ENCODE peak calls at places on chromosomes 11 and 22, in six cellular contexts. One of them, this sample, is unnamed.

GRCh38 chr11:121928597-121929580 is 187.1 kb downstream of the BLID start:
- DNase-seq in CD8-positive, alpha-beta T cell: no peak
- DNase-seq in K562: no peak
- DNase-seq in tibial nerve: no peak
- DNase-seq in CD4-positive, alpha-beta T cell: no peak
- DNase-seq in dorsolateral prefrontal cortex: no peak
- DNase-seq in this sample: peak; percentile 24

GRCh38 chr11:69711824-69712801 is 8.3 kb upstream of the FGF19 start:
- DNase-seq in tibial nerve: no peak
- DNase-seq in K562: no peak
- DNase-seq in CD8-positive, alpha-beta T cell: peak; percentile 55
- DNase-seq in dorsolateral prefrontal cortex: no peak
- DNase-seq in CD4-positive, alpha-beta T cell: no peak
- DNase-seq in this sample: no peak

GRCh38 chr11:66020618-66021357 is 5.5 kb downstream of the CATSPER1 start:
- DNase-seq in tibial nerve: no peak
- DNase-seq in CD8-positive, alpha-beta T cell: no peak
- DNase-seq in K562: peak; percentile 66
- DNase-seq in dorsolateral prefrontal cortex: no peak
- DNase-seq in CD4-positive, alpha-beta T cell: no peak
- DNase-seq in this sample: no peak

GRCh38 chr11:117856252-117856651 is 20.2 kb downstream of the FXYD6 start:
- DNase-seq in dorsolateral prefrontal cortex: peak; percentile 3
- DNase-seq in CD4-positive, alpha-beta T cell: no peak
- DNase-seq in K562: no peak
- DNase-seq in CD8-positive, alpha-beta T cell: no peak
- DNase-seq in tibial nerve: no peak
- DNase-seq in this sample: no peak

GRCh38 chr11:27678242-27678641 is 22.0 kb downstream of the BDNF start:
- DNase-seq in dorsolateral prefrontal cortex: no peak
- DNase-seq in CD8-positive, alpha-beta T cell: no peak
- DNase-seq in tibial nerve: no peak
- DNase-seq in K562: no peak
- DNase-seq in CD4-positive, alpha-beta T cell: no peak
- DNase-seq in this sample: no peak

GRCh38 chr11:75565916-75566762 is 4.1 kb downstream of the SERPINH1 start:
- DNase-seq in tibial nerve: no peak
- DNase-seq in dorsolateral prefrontal cortex: no peak
- DNase-seq in CD4-positive, alpha-beta T cell: no peak
- DNase-seq in CD8-positive, alpha-beta T cell: peak; percentile 60
- DNase-seq in K562: no peak
- DNase-seq in this sample: no peak

GRCh38 chr22:50169774-50170341 is 673 bp upstream of the PANX2 start:
- DNase-seq in CD8-positive, alpha-beta T cell: no peak
- DNase-seq in K562: peak; percentile 84
- DNase-seq in tibial nerve: no peak
- DNase-seq in CD4-positive, alpha-beta T cell: no peak
- DNase-seq in dorsolateral prefrontal cortex: no peak
- DNase-seq in this sample: no peak

GRCh38 chr11:63503492-63503891 is 2.4 kb upstream of the LGALS12 start:
- DNase-seq in tibial nerve: no peak
- DNase-seq in dorsolateral prefrontal cortex: no peak
- DNase-seq in K562: no peak
- DNase-seq in CD8-positive, alpha-beta T cell: no peak
- DNase-seq in CD4-positive, alpha-beta T cell: no peak
- DNase-seq in this sample: no peak

GRCh38 chr11:131465056-131465455 is 94.6 kb downstream of the NTM start:
- DNase-seq in CD4-positive, alpha-beta T cell: no peak
- DNase-seq in dorsolateral prefrontal cortex: no peak
- DNase-seq in CD8-positive, alpha-beta T cell: no peak
- DNase-seq in tibial nerve: no peak
- DNase-seq in K562: no peak
- DNase-seq in this sample: no peak

GRCh38 chr22:32080904-32081303 is 37.8 kb downstream of the SLC5A1 start:
- DNase-seq in dorsolateral prefrontal cortex: no peak
- DNase-seq in tibial nerve: no peak
- DNase-seq in CD8-positive, alpha-beta T cell: no peak
- DNase-seq in K562: peak; percentile 47
- DNase-seq in CD4-positive, alpha-beta T cell: no peak
- DNase-seq in this sample: peak; percentile 45

GRCh38 chr11:64853709-64854108 is 9.3 kb upstream of the CDC42BPG start:
- DNase-seq in K562: no peak
- DNase-seq in tibial nerve: no peak
- DNase-seq in CD4-positive, alpha-beta T cell: peak; percentile 49
- DNase-seq in CD8-positive, alpha-beta T cell: peak; percentile 78
- DNase-seq in dorsolateral prefrontal cortex: no peak
- DNase-seq in this sample: no peak

GRCh38 chr22:30245985-30246901 is at the start of gene LIF:
- DNase-seq in K562: peak; percentile 18
- DNase-seq in CD8-positive, alpha-beta T cell: peak; percentile 63
- DNase-seq in dorsolateral prefrontal cortex: no peak
- DNase-seq in CD4-positive, alpha-beta T cell: peak; percentile 29
- DNase-seq in tibial nerve: no peak
- DNase-seq in this sample: no peak

GRCh38 chr11:117442049-117442868 is 114.6 kb downstream of the CEP164 start:
- DNase-seq in CD8-positive, alpha-beta T cell: no peak
- DNase-seq in dorsolateral prefrontal cortex: no peak
- DNase-seq in CD4-positive, alpha-beta T cell: no peak
- DNase-seq in tibial nerve: no peak
- DNase-seq in K562: no peak
- DNase-seq in this sample: no peak

GRCh38 chr11:5204787-5205186 is 4.3 kb upstream of the OR51V1 start:
- DNase-seq in dorsolateral prefrontal cortex: no peak
- DNase-seq in CD4-positive, alpha-beta T cell: no peak
- DNase-seq in K562: peak; percentile 93
- DNase-seq in CD8-positive, alpha-beta T cell: no peak
- DNase-seq in tibial nerve: no peak
- DNase-seq in this sample: no peak

GRCh38 chr11:115439385-115439784 is 64.8 kb downstream of the CADM1 start:
- DNase-seq in K562: no peak
- DNase-seq in dorsolateral prefrontal cortex: no peak
- DNase-seq in tibial nerve: no peak
- DNase-seq in CD4-positive, alpha-beta T cell: no peak
- DNase-seq in CD8-positive, alpha-beta T cell: no peak
- DNase-seq in this sample: no peak

GRCh38 chr22:41722496-41722895 is 23.2 kb downstream of the MEI1 start:
- DNase-seq in CD4-positive, alpha-beta T cell: no peak
- DNase-seq in dorsolateral prefrontal cortex: no peak
- DNase-seq in CD8-positive, alpha-beta T cell: no peak
- DNase-seq in K562: no peak
- DNase-seq in tibial nerve: no peak
- DNase-seq in this sample: no peak

GRCh38 chr22:19184276-19184997 is 5.9 kb upstream of the SLC25A1 start:
- DNase-seq in K562: no peak
- DNase-seq in CD8-positive, alpha-beta T cell: no peak
- DNase-seq in dorsolateral prefrontal cortex: no peak
- DNase-seq in tibial nerve: no peak
- DNase-seq in CD4-positive, alpha-beta T cell: no peak
- DNase-seq in this sample: no peak

GRCh38 chr22:39176067-39176621 is 23.7 kb upstream of the CBX7 start:
- DNase-seq in CD4-positive, alpha-beta T cell: no peak
- DNase-seq in tibial nerve: peak; percentile 52
- DNase-seq in dorsolateral prefrontal cortex: no peak
- DNase-seq in K562: no peak
- DNase-seq in CD8-positive, alpha-beta T cell: no peak
- DNase-seq in this sample: no peak

GRCh38 chr11:12552677-12553076 is 121.5 kb upstream of the TEAD1 start:
- DNase-seq in dorsolateral prefrontal cortex: no peak
- DNase-seq in tibial nerve: peak; percentile 50
- DNase-seq in K562: no peak
- DNase-seq in CD4-positive, alpha-beta T cell: no peak
- DNase-seq in CD8-positive, alpha-beta T cell: no peak
- DNase-seq in this sample: no peak

GRCh38 chr11:85672111-85672875 is 7.4 kb upstream of the CREBZF start:
- DNase-seq in CD8-positive, alpha-beta T cell: no peak
- DNase-seq in K562: no peak
- DNase-seq in CD4-positive, alpha-beta T cell: no peak
- DNase-seq in tibial nerve: no peak
- DNase-seq in dorsolateral prefrontal cortex: no peak
- DNase-seq in this sample: no peak

GRCh38 chr11:10461276-10461790 is 6.3 kb downstream of the AMPD3 start:
- DNase-seq in CD8-positive, alpha-beta T cell: peak; percentile 41
- DNase-seq in CD4-positive, alpha-beta T cell: no peak
- DNase-seq in tibial nerve: no peak
- DNase-seq in dorsolateral prefrontal cortex: no peak
- DNase-seq in K562: no peak
- DNase-seq in this sample: no peak

GRCh38 chr11:125939081-125939521 is 6.7 kb upstream of the VSIG10L2 start:
- DNase-seq in dorsolateral prefrontal cortex: no peak
- DNase-seq in tibial nerve: no peak
- DNase-seq in CD4-positive, alpha-beta T cell: no peak
- DNase-seq in K562: no peak
- DNase-seq in CD8-positive, alpha-beta T cell: peak; percentile 25
- DNase-seq in this sample: no peak

GRCh38 chr22:41766476-41766875 is 34.0 kb upstream of the CCDC134 start:
- DNase-seq in CD4-positive, alpha-beta T cell: no peak
- DNase-seq in tibial nerve: no peak
- DNase-seq in CD8-positive, alpha-beta T cell: no peak
- DNase-seq in K562: no peak
- DNase-seq in dorsolateral prefrontal cortex: no peak
- DNase-seq in this sample: no peak

GRCh38 chr11:121763526-121763925 is 310.8 kb upstream of the SORL1-AS1 start:
- DNase-seq in tibial nerve: no peak
- DNase-seq in CD4-positive, alpha-beta T cell: no peak
- DNase-seq in CD8-positive, alpha-beta T cell: no peak
- DNase-seq in dorsolateral prefrontal cortex: no peak
- DNase-seq in K562: no peak
- DNase-seq in this sample: no peak

GRCh38 chr11:3623126-3623525 is 18.7 kb downstream of the ART5 start:
- DNase-seq in K562: no peak
- DNase-seq in CD4-positive, alpha-beta T cell: no peak
- DNase-seq in tibial nerve: no peak
- DNase-seq in CD8-positive, alpha-beta T cell: no peak
- DNase-seq in dorsolateral prefrontal cortex: no peak
- DNase-seq in this sample: no peak

GRCh38 chr22:24589518-24590030 is 3.3 kb downstream of the LRRC75B start:
- DNase-seq in CD8-positive, alpha-beta T cell: no peak
- DNase-seq in K562: no peak
- DNase-seq in CD4-positive, alpha-beta T cell: no peak
- DNase-seq in tibial nerve: no peak
- DNase-seq in dorsolateral prefrontal cortex: no peak
- DNase-seq in this sample: no peak

GRCh38 chr22:24587251-24587650 is 5.6 kb downstream of the LRRC75B start:
- DNase-seq in dorsolateral prefrontal cortex: no peak
- DNase-seq in tibial nerve: no peak
- DNase-seq in CD8-positive, alpha-beta T cell: no peak
- DNase-seq in K562: no peak
- DNase-seq in CD4-positive, alpha-beta T cell: no peak
- DNase-seq in this sample: no peak

GRCh38 chr22:24588756-24589481 is 4.0 kb downstream of the LRRC75B start:
- DNase-seq in CD4-positive, alpha-beta T cell: no peak
- DNase-seq in dorsolateral prefrontal cortex: no peak
- DNase-seq in CD8-positive, alpha-beta T cell: no peak
- DNase-seq in tibial nerve: no peak
- DNase-seq in K562: no peak
- DNase-seq in this sample: no peak

GRCh38 chr22:24587948-24588347 is 4.9 kb downstream of the LRRC75B start:
- DNase-seq in tibial nerve: no peak
- DNase-seq in CD4-positive, alpha-beta T cell: no peak
- DNase-seq in CD8-positive, alpha-beta T cell: no peak
- DNase-seq in K562: no peak
- DNase-seq in dorsolateral prefrontal cortex: no peak
- DNase-seq in this sample: no peak

GRCh38 chr22:24588370-24588755 is 4.5 kb downstream of the LRRC75B start:
- DNase-seq in CD8-positive, alpha-beta T cell: no peak
- DNase-seq in dorsolateral prefrontal cortex: peak; percentile 37
- DNase-seq in K562: no peak
- DNase-seq in CD4-positive, alpha-beta T cell: no peak
- DNase-seq in tibial nerve: no peak
- DNase-seq in this sample: peak; percentile 51
- H3K27ac ChIP-seq in CD8-positive, alpha-beta T cell: no peak overlapping the region
- H3K27ac ChIP-seq in dorsolateral prefrontal cortex: peak overlapping the region; percentile 73
- H3K27ac ChIP-seq in K562: no peak overlapping the region
- H3K27ac ChIP-seq in CD4-positive, alpha-beta T cell: no peak overlapping the region
- H3K27ac ChIP-seq in tibial nerve: peak overlapping the region; percentile 97
- H3K27ac ChIP-seq in this sample: peak overlapping the region; percentile 92

DNA sequence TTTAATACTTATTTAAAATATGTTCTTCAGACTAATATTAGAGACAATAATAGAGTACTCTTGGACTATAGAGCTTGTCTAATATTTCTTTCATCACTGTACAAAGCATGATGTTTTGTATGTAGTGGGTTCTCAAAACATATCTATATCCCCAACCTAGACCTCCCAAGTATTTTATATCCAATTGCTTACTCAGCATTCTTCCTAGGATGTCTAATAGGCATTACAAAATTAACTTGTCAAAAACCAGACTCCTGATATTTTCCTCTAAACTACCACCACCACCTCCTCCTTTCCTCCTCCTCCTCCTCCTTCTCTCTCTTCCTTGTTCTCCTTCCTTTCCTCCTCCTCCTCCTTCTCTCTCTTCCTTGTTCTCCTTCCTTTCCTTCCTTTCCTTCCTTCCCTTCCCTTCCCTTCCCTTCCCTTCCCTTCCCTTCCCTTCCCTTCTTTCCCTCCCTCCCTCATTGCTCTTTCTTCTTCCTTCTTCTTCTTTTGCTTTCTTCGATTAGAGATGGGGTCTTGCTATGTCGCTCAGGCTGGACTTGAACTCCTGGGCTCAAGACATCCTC is 21.3 kb downstream of the BCO2 start:
- DNase-seq in tibial nerve: no peak
- DNase-seq in CD4-positive, alpha-beta T cell: no peak
- DNase-seq in CD8-positive, alpha-beta T cell: no peak
- DNase-seq in K562: no peak
- DNase-seq in dorsolateral prefrontal cortex: no peak
- DNase-seq in this sample: no peak
- H3K27ac ChIP-seq in tibial nerve: no peak overlapping the region
- H3K27ac ChIP-seq in CD4-positive, alpha-beta T cell: no peak overlapping the region
- H3K27ac ChIP-seq in CD8-positive, alpha-beta T cell: no peak overlapping the region
- H3K27ac ChIP-seq in K562: no peak overlapping the region
- H3K27ac ChIP-seq in dorsolateral prefrontal cortex: no peak overlapping the region
- H3K27ac ChIP-seq in this sample: no peak overlapping the region

DNA sequence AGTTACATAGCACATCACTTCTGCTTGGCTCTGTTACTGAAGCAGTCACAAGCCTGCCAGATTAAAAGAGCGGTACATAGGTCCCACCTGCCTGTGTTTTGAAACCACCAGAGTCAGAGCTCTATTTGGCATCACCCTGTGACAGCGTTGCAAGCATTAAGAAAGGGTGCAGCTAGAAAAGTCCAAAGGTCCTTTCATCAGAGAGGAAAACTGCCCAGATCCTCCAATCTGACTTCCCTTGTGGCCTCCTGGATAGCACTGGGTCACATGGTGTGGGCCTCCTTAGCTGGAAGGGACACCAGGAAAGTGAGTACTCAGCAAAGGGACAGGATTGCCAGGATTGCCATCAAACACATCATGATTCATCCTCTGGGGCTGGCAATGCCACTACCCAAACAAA is 22.9 kb downstream of the STX3 start:
- DNase-seq in K562: no peak
- DNase-seq in dorsolateral prefrontal cortex: no peak
- DNase-seq in tibial nerve: no peak
- DNase-seq in CD4-positive, alpha-beta T cell: no peak
- DNase-seq in CD8-positive, alpha-beta T cell: no peak
- DNase-seq in this sample: no peak
- H3K27ac ChIP-seq in K562: no peak overlapping the region
- H3K27ac ChIP-seq in dorsolateral prefrontal cortex: no peak overlapping the region
- H3K27ac ChIP-seq in tibial nerve: no peak overlapping the region
- H3K27ac ChIP-seq in CD4-positive, alpha-beta T cell: no peak overlapping the region
- H3K27ac ChIP-seq in CD8-positive, alpha-beta T cell: no peak overlapping the region
- H3K27ac ChIP-seq in this sample: no peak overlapping the region

GRCh38 chr11:18397921-18398320 is 3.6 kb downstream of the LDHA start:
- DNase-seq in K562: no peak
- DNase-seq in dorsolateral prefrontal cortex: no peak
- DNase-seq in CD4-positive, alpha-beta T cell: no peak
- DNase-seq in CD8-positive, alpha-beta T cell: no peak
- DNase-seq in tibial nerve: no peak
- DNase-seq in this sample: no peak
- H3K27ac ChIP-seq in K562: no peak overlapping the region
- H3K27ac ChIP-seq in dorsolateral prefrontal cortex: no peak overlapping the region
- H3K27ac ChIP-seq in CD4-positive, alpha-beta T cell: no peak overlapping the region
- H3K27ac ChIP-seq in CD8-positive, alpha-beta T cell: no peak overlapping the region
- H3K27ac ChIP-seq in tibial nerve: no peak overlapping the region
- H3K27ac ChIP-seq in this sample: no peak overlapping the region